ENCODE peak calls at places on chromosomes 16 and 17, in four cellular contexts. One of them, this sample, is unnamed.

GRCh38 chr16:68640972-68641371 is 4.1 kb upstream of the CDH3 start:
- DNase-seq in EL: peak
- DNase-seq in prostate gland: no peak
- DNase-seq in activated CD4-positive, alpha-beta T cell treated with anti-CD3 and anti-CD28 coated beads for 24 hours: no peak
- DNase-seq in this sample: no peak

GRCh38 chr17:75077490-75078096 is 10.2 kb upstream of the SLC16A5 start:
- DNase-seq in prostate gland: peak
- DNase-seq in EL: no peak
- DNase-seq in activated CD4-positive, alpha-beta T cell treated with anti-CD3 and anti-CD28 coated beads for 24 hours: peak
- DNase-seq in this sample: no peak

GRCh38 chr16:50699345-50700159 is 6.1 kb downstream of the NOD2 start:
- DNase-seq in activated CD4-positive, alpha-beta T cell treated with anti-CD3 and anti-CD28 coated beads for 24 hours: peak
- DNase-seq in prostate gland: no peak
- DNase-seq in EL: no peak
- DNase-seq in this sample: no peak

GRCh38 chr16:53068423-53068833 is 13.6 kb downstream of the CHD9 start:
- DNase-seq in prostate gland: no peak
- DNase-seq in EL: no peak
- DNase-seq in activated CD4-positive, alpha-beta T cell treated with anti-CD3 and anti-CD28 coated beads for 24 hours: no peak
- DNase-seq in this sample: no peak

GRCh38 chr17:40095356-40095943 is 4.9 kb downstream of the NR1D1 start:
- DNase-seq in prostate gland: no peak
- DNase-seq in activated CD4-positive, alpha-beta T cell treated with anti-CD3 and anti-CD28 coated beads for 24 hours: no peak
- DNase-seq in EL: no peak
- DNase-seq in this sample: no peak

GRCh38 chr17:78380370-78380769 is 1.9 kb downstream of the PGS1 start:
- DNase-seq in activated CD4-positive, alpha-beta T cell treated with anti-CD3 and anti-CD28 coated beads for 24 hours: no peak
- DNase-seq in EL: no peak
- DNase-seq in prostate gland: no peak
- DNase-seq in this sample: no peak

GRCh38 chr17:8122391-8122922 is 1.4 kb downstream of the HES7 start:
- DNase-seq in prostate gland: no peak
- DNase-seq in EL: peak
- DNase-seq in activated CD4-positive, alpha-beta T cell treated with anti-CD3 and anti-CD28 coated beads for 24 hours: no peak
- DNase-seq in this sample: no peak

GRCh38 chr17:17737938-17738894 is 57.0 kb downstream of the RAI1 start:
- DNase-seq in activated CD4-positive, alpha-beta T cell treated with anti-CD3 and anti-CD28 coated beads for 24 hours: no peak
- DNase-seq in EL: no peak
- DNase-seq in prostate gland: peak
- DNase-seq in this sample: no peak

GRCh38 chr16:4262303-4262835 is 10.5 kb downstream of the TFAP4 start:
- DNase-seq in prostate gland: no peak
- DNase-seq in EL: no peak
- DNase-seq in activated CD4-positive, alpha-beta T cell treated with anti-CD3 and anti-CD28 coated beads for 24 hours: no peak
- DNase-seq in this sample: no peak

GRCh38 chr16:78703951-78704350 is 604.5 kb downstream of the WWOX start:
- DNase-seq in activated CD4-positive, alpha-beta T cell treated with anti-CD3 and anti-CD28 coated beads for 24 hours: no peak
- DNase-seq in EL: no peak
- DNase-seq in prostate gland: no peak
- DNase-seq in this sample: no peak

GRCh38 chr17:2054262-2054739 is 602 bp upstream of the HIC1 start:
- DNase-seq in activated CD4-positive, alpha-beta T cell treated with anti-CD3 and anti-CD28 coated beads for 24 hours: no peak
- DNase-seq in EL: peak
- DNase-seq in prostate gland: no peak
- DNase-seq in this sample: no peak

GRCh38 chr17:58875261-58875660 is 119.6 kb downstream of the PPM1E start:
- DNase-seq in EL: no peak
- DNase-seq in prostate gland: no peak
- DNase-seq in activated CD4-positive, alpha-beta T cell treated with anti-CD3 and anti-CD28 coated beads for 24 hours: no peak
- DNase-seq in this sample: no peak

GRCh38 chr17:77959216-77959925 is 868 bp downstream of the TNRC6C start:
- DNase-seq in activated CD4-positive, alpha-beta T cell treated with anti-CD3 and anti-CD28 coated beads for 24 hours: peak
- DNase-seq in EL: peak
- DNase-seq in prostate gland: peak
- DNase-seq in this sample: no peak

GRCh38 chr17:4658478-4659305 is 17.2 kb upstream of the ALOX15 start:
- DNase-seq in activated CD4-positive, alpha-beta T cell treated with anti-CD3 and anti-CD28 coated beads for 24 hours: peak
- DNase-seq in EL: peak
- DNase-seq in prostate gland: no peak
- DNase-seq in this sample: no peak

GRCh38 chr17:62653831-62654829 is 26.7 kb downstream of the MRC2 start:
- DNase-seq in EL: peak
- DNase-seq in activated CD4-positive, alpha-beta T cell treated with anti-CD3 and anti-CD28 coated beads for 24 hours: no peak
- DNase-seq in prostate gland: peak
- DNase-seq in this sample: no peak

GRCh38 chr16:9159839-9160550 is 68.6 kb downstream of the HAPSTR1 start:
- DNase-seq in EL: peak
- DNase-seq in prostate gland: peak
- DNase-seq in activated CD4-positive, alpha-beta T cell treated with anti-CD3 and anti-CD28 coated beads for 24 hours: peak
- DNase-seq in this sample: no peak

GRCh38 chr16:88286301-88286923 is 96.3 kb upstream of the ZNF469 start:
- DNase-seq in prostate gland: no peak
- DNase-seq in activated CD4-positive, alpha-beta T cell treated with anti-CD3 and anti-CD28 coated beads for 24 hours: no peak
- DNase-seq in EL: no peak
- DNase-seq in this sample: no peak

GRCh38 chr17:71127416-71127815 is 958.1 kb downstream of the KCNJ2 start:
- DNase-seq in prostate gland: no peak
- DNase-seq in EL: no peak
- DNase-seq in activated CD4-positive, alpha-beta T cell treated with anti-CD3 and anti-CD28 coated beads for 24 hours: no peak
- DNase-seq in this sample: no peak

GRCh38 chr16:73354426-73354825 is 306.5 kb upstream of the ZFHX3 start:
- DNase-seq in activated CD4-positive, alpha-beta T cell treated with anti-CD3 and anti-CD28 coated beads for 24 hours: no peak
- DNase-seq in prostate gland: no peak
- DNase-seq in EL: no peak
- DNase-seq in this sample: no peak

GRCh38 chr16:35746963-35747657 is 2287.7 kb downstream of the TP53TG3F start:
- DNase-seq in activated CD4-positive, alpha-beta T cell treated with anti-CD3 and anti-CD28 coated beads for 24 hours: no peak
- DNase-seq in prostate gland: no peak
- DNase-seq in EL: no peak
- DNase-seq in this sample: no peak

GRCh38 chr17:73182616-73183310 is 10.1 kb upstream of the COG1 start:
- DNase-seq in activated CD4-positive, alpha-beta T cell treated with anti-CD3 and anti-CD28 coated beads for 24 hours: no peak
- DNase-seq in prostate gland: no peak
- DNase-seq in EL: no peak
- DNase-seq in this sample: no peak

GRCh38 chr17:81239714-81240555 is 817 bp downstream of the NDUFAF8 start:
- DNase-seq in EL: peak
- DNase-seq in activated CD4-positive, alpha-beta T cell treated with anti-CD3 and anti-CD28 coated beads for 24 hours: peak
- DNase-seq in prostate gland: no peak
- DNase-seq in this sample: no peak

GRCh38 chr17:46979023-46979870 is at the start of gene RPRML:
- DNase-seq in EL: peak
- DNase-seq in prostate gland: no peak
- DNase-seq in activated CD4-positive, alpha-beta T cell treated with anti-CD3 and anti-CD28 coated beads for 24 hours: peak
- DNase-seq in this sample: no peak

GRCh38 chr17:74859439-74860228 is at the start of gene GRIN2C:
- DNase-seq in prostate gland: no peak
- DNase-seq in EL: no peak
- DNase-seq in activated CD4-positive, alpha-beta T cell treated with anti-CD3 and anti-CD28 coated beads for 24 hours: no peak
- DNase-seq in this sample: no peak

GRCh38 chr16:13958438-13958837 is 38.5 kb downstream of the ERCC4 start:
- DNase-seq in prostate gland: no peak
- DNase-seq in activated CD4-positive, alpha-beta T cell treated with anti-CD3 and anti-CD28 coated beads for 24 hours: no peak
- DNase-seq in EL: no peak
- DNase-seq in this sample: no peak

GRCh38 chr17:56570199-56570598 is 23.3 kb upstream of the NOG start:
- DNase-seq in prostate gland: no peak
- DNase-seq in EL: peak
- DNase-seq in activated CD4-positive, alpha-beta T cell treated with anti-CD3 and anti-CD28 coated beads for 24 hours: no peak
- DNase-seq in this sample: no peak

GRCh38 chr17:41615454-41615853 is 2.9 kb upstream of the KRT16 start:
- DNase-seq in EL: no peak
- DNase-seq in prostate gland: peak
- DNase-seq in activated CD4-positive, alpha-beta T cell treated with anti-CD3 and anti-CD28 coated beads for 24 hours: no peak
- DNase-seq in this sample: no peak

GRCh38 chr17:44105941-44106340 is 17.5 kb downstream of the HDAC5 start:
- DNase-seq in EL: no peak
- DNase-seq in prostate gland: no peak
- DNase-seq in activated CD4-positive, alpha-beta T cell treated with anti-CD3 and anti-CD28 coated beads for 24 hours: no peak
- DNase-seq in this sample: no peak

GRCh38 chr17:72887917-72888316 is 204.6 kb downstream of the SLC39A11 start:
- DNase-seq in activated CD4-positive, alpha-beta T cell treated with anti-CD3 and anti-CD28 coated beads for 24 hours: no peak
- DNase-seq in EL: no peak
- DNase-seq in prostate gland: no peak
- DNase-seq in this sample: no peak

GRCh38 chr17:77613181-77613580 is 345.3 kb upstream of the TNRC6C start:
- DNase-seq in activated CD4-positive, alpha-beta T cell treated with anti-CD3 and anti-CD28 coated beads for 24 hours: no peak
- DNase-seq in prostate gland: no peak
- DNase-seq in EL: peak
- DNase-seq in this sample: no peak

GRCh38 chr17:63189082-63189481 is 223.0 kb downstream of the TANC2 start:
- DNase-seq in prostate gland: no peak
- DNase-seq in EL: peak
- DNase-seq in activated CD4-positive, alpha-beta T cell treated with anti-CD3 and anti-CD28 coated beads for 24 hours: no peak
- DNase-seq in this sample: no peak

GRCh38 chr16:67549936-67550335 is 12.4 kb upstream of the CTCF start:
- DNase-seq in EL: no peak
- DNase-seq in prostate gland: no peak
- DNase-seq in activated CD4-positive, alpha-beta T cell treated with anti-CD3 and anti-CD28 coated beads for 24 hours: no peak
- DNase-seq in this sample: no peak

GRCh38 chr16:4917117-4917516 is 19.8 kb downstream of the PPL start:
- DNase-seq in EL: peak
- DNase-seq in activated CD4-positive, alpha-beta T cell treated with anti-CD3 and anti-CD28 coated beads for 24 hours: no peak
- DNase-seq in prostate gland: no peak
- DNase-seq in this sample: no peak

GRCh38 chr17:50052822-50053653 is 2.9 kb upstream of the ITGA3 start:
- DNase-seq in EL: peak
- DNase-seq in prostate gland: peak
- DNase-seq in activated CD4-positive, alpha-beta T cell treated with anti-CD3 and anti-CD28 coated beads for 24 hours: no peak
- DNase-seq in this sample: peak

GRCh38 chr17:57466042-57466471 is 209.7 kb downstream of the MSI2 start:
- DNase-seq in EL: no peak
- DNase-seq in prostate gland: no peak
- DNase-seq in activated CD4-positive, alpha-beta T cell treated with anti-CD3 and anti-CD28 coated beads for 24 hours: no peak
- DNase-seq in this sample: no peak

GRCh38 chr17:77388384-77389306 is 247.9 kb downstream of the SEC14L1 start:
- DNase-seq in activated CD4-positive, alpha-beta T cell treated with anti-CD3 and anti-CD28 coated beads for 24 hours: no peak
- DNase-seq in EL: peak
- DNase-seq in prostate gland: no peak
- DNase-seq in this sample: no peak

GRCh38 chr16:28040039-28040438 is 23.5 kb downstream of the GSG1L start:
- DNase-seq in prostate gland: no peak
- DNase-seq in EL: no peak
- DNase-seq in activated CD4-positive, alpha-beta T cell treated with anti-CD3 and anti-CD28 coated beads for 24 hours: no peak
- DNase-seq in this sample: no peak

GRCh38 chr16:17031484-17032268 is 439.1 kb downstream of the XYLT1 start:
- DNase-seq in activated CD4-positive, alpha-beta T cell treated with anti-CD3 and anti-CD28 coated beads for 24 hours: no peak
- DNase-seq in EL: no peak
- DNase-seq in prostate gland: no peak
- DNase-seq in this sample: no peak

This sample was measured in glomerular endothelial cell.